ENCODE peak calls at places on chromosomes 16 and 17, in nine cellular contexts. K, X, O, D, W, Z, N, E and B are unnamed samples.

GRCh38 chr16:30649725-30650368 is 913 bp upstream of the PRR14 start:
- DNase-seq in K (no peak), X (no peak), O (no peak), D (peak; percentile 46), W (no peak), Z (peak; percentile 27), N (no peak), E (no peak), B (no peak)

GRCh38 chr16:52742608-52743007 is 195.7 kb upstream of the TOX3 start:
- DNase-seq in K (no peak), X (no peak), O (no peak), D (no peak), W (no peak), Z (no peak), N (no peak), E (no peak), B (no peak)

GRCh38 chr16:21130811-21131210 is 19.8 kb downstream of the DNAH3 start:
- DNase-seq in K (no peak), X (no peak), O (no peak), D (no peak), W (no peak), Z (no peak), N (no peak), E (no peak), B (no peak)

GRCh38 chr16:59181821-59182420 is 447.8 kb upstream of the GOT2 start:
- DNase-seq in K (no peak), X (no peak), O (no peak), D (no peak), W (no peak), Z (no peak), N (no peak), E (no peak), B (no peak)

GRCh38 chr17:69884361-69884760 is 190.7 kb upstream of the KCNJ16 start:
- DNase-seq in K (no peak), X (no peak), O (no peak), D (no peak), W (no peak), Z (no peak), N (no peak), E (no peak), B (no peak)

GRCh38 chr16:47026947-47027346 is 53.5 kb upstream of the DNAJA2 start:
- DNase-seq in K (no peak), X (no peak), O (no peak), D (no peak), W (no peak), Z (no peak), N (no peak), E (no peak), B (no peak)

GRCh38 chr16:64791756-64792155 is 330.1 kb downstream of the CDH11 start:
- DNase-seq in K (peak; percentile 20), X (no peak), O (no peak), D (no peak), W (no peak), Z (no peak), N (no peak), E (no peak), B (no peak)

GRCh38 chr16:7511549-7512260 is 179.1 kb downstream of the RBFOX1 start:
- DNase-seq in K (no peak), X (no peak), O (no peak), D (no peak), W (no peak), Z (no peak), N (no peak), E (no peak), B (no peak)

GRCh38 chr16:50611995-50612848 is 64.0 kb downstream of the NKD1 start:
- DNase-seq in K (no peak), X (no peak), O (no peak), D (no peak), W (no peak), Z (no peak), N (no peak), E (no peak), B (no peak)

GRCh38 chr16:50612849-50613198 is 64.6 kb downstream of the NKD1 start:
- DNase-seq in K (no peak), X (no peak), O (no peak), D (no peak), W (no peak), Z (no peak), N (no peak), E (no peak), B (no peak)

GRCh38 chr16:50611332-50611934 is 63.2 kb downstream of the NKD1 start:
- DNase-seq in K (peak; percentile 6), X (no peak), O (no peak), D (no peak), W (peak; percentile 34), Z (no peak), N (no peak), E (no peak), B (no peak)

GRCh38 chr16:50609049-50609832 is 61.0 kb downstream of the NKD1 start:
- DNase-seq in K (no peak), X (no peak), O (no peak), D (peak; percentile 29), W (no peak), Z (no peak), N (no peak), E (no peak), B (no peak)

DNA sequence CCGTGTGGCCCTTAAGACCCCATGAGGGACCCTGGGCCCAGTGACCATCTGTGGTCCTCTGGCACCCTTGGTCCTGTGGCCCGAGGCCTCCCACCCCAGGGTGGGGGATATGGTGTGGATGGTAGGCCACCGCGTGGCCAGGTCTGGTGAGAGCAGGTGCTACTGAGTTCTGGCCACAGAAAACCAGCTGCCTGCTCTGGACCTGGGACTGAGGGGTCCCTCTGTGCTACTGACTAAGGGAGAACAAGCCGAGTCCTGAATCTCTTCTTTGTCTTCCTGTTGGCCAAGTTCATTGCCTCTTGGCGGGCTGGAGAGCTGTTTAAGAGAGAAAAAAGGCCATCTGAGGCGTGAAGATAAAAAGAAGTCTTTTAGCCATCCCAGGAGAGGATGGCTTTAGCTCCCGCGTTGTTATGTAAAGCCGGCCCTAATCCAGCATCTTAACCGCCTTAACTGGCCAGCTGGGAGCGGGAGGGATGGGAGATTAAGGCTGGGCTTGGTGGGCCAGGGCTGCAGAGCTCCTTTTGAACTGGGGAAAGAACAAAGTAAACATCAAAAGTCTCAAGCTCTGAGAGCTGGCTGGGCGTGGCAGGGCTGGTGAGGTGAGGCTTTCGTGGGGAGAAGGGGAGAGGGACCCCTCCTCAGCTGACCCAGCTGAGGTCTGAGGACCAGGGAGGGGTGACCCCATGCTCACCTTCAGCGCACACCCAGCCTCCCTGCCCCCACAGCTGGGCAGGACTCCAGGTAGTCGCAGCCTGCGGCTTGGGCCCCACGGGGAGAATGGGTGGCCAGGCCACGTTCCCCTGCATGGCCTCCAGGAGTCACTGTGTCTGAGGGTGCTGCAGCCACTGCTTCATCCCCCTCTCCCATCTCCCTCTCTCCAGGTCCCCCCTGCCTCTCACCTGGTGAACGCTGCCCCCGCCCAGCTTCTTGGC is 62.4 kb downstream of the NKD1 start:
- DNase-seq in K (no peak), X (no peak), O (no peak), D (no peak), W (no peak), Z (no peak), N (no peak), E (no peak), B (no peak)
- H3K4me1 ChIP-seq in K (no peaks in the 10 kb centered on the region), X (peaks cover 28% of the 10 kb centered on the region), O (peaks cover 22% of the 10 kb centered on the region), D (peaks cover 17% of the 10 kb centered on the region), W (peaks cover 26% of the 10 kb centered on the region), Z (no peaks in the 10 kb centered on the region), N (no peaks in the 10 kb centered on the region), E (peaks cover 31% of the 10 kb centered on the region), B (no peaks in the 10 kb centered on the region)

DNA sequence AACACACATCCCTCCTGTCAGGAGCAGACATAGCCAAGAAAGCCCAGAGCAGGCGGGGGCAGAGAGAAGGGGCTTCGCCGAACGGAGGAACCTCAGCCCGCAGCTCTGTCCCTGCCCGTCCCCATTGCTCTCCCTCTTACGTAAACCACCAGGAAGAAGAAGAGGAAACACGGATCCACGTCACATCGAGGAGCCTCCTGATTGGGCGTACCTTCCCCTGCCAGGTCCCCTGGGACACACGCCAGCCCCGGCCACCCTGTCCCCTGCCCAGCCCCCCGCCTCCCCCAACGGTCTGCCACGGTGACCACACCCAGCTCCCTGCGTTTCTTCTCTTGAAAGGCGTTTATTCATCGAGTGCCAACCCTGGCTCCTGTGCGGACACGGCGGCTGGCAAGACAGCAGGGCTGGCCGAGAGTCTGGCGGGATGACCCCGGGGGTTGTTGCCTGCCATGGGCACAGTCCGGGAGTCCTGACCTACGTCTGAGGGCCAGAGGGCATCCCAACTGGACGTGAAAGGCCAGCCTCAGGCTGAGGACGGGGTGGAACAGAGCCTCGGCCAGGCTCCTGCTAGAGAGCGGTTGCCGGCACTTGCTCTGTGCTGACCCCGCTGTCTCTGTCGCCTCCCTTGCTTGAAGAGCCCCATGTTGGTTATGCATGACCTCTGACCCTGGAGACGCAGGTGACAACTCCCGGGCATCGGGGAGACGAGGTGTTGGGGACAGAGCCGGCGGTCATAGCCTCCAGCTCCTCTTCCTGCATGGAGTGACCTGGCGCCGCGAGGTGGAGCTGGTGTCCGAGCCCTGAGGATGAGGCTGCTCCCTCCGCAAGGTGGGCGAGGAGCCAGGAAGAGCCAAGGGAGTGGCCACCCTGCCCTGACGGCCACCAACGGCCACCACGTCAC is 40.6 kb upstream of the ACSF3 start:
- DNase-seq in K (peak; percentile 2), X (peak; percentile 88), O (peak; percentile 92), D (no peak), W (peak; percentile 57), Z (no peak), N (no peak), E (no peak), B (no peak)
- H3K27me3 ChIP-seq in K (peaks cover 30% of the 10 kb centered on the region), X (peaks cover 4% of the 10 kb centered on the region), O (peaks cover 34% of the 10 kb centered on the region), D (no peaks in the 10 kb centered on the region), W (no peaks in the 10 kb centered on the region), Z (peaks cover 77% of the 10 kb centered on the region), N (no peaks in the 10 kb centered on the region), E (no peaks in the 10 kb centered on the region), B (no peaks in the 10 kb centered on the region)

DNA sequence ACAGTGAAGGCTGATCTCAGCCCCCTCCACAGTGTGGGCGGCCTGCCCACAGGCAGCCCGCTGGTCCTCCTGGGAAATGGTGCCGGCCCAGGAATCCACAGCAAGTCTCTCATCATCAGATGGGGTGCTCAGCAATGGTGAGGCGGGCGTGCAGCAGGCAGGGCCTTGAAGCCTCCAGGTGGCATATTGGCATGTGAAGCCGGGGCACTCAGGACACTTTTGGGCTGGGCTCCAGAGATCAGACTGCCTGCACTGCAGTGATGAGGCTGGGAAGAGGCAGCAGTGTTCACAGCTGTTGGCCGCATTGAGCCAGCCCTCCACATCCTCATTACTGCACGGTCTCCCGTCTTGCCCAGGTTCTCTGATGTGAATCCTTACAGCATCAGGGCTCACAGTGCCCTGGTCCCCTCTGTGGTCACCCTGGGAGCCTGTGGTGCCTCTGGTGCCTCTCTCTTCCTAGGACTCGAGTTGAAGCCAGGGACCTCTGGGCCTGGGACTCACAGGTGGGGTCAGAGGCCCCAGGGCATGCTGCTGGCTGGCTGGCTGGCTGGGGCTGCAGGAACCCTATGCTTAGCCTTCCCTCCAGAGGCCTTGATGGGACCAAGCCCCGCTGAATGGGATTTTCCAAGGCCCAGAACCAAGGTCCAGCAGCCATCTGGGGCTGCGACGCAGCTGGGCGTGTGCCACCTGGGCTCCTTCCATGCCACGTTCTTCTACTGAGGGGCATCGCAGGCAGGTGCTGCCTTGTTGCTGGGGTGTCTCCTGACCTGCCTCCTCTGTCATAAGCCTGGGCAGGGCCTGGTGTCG is 48.6 kb downstream of the TNFRSF13B start:
- DNase-seq in K (no peak), X (peak; percentile 25), O (peak; percentile 2), D (no peak), W (peak; percentile 20), Z (peak; percentile 6), N (peak; percentile 92), E (no peak), B (no peak)
- TF ChIP-seq POLR2A in K (no peak), X (no peak), O (no peak), D (no peak), W (no peak), Z (no peak), N (no peak), E (no peak), B (no peak)

DNA sequence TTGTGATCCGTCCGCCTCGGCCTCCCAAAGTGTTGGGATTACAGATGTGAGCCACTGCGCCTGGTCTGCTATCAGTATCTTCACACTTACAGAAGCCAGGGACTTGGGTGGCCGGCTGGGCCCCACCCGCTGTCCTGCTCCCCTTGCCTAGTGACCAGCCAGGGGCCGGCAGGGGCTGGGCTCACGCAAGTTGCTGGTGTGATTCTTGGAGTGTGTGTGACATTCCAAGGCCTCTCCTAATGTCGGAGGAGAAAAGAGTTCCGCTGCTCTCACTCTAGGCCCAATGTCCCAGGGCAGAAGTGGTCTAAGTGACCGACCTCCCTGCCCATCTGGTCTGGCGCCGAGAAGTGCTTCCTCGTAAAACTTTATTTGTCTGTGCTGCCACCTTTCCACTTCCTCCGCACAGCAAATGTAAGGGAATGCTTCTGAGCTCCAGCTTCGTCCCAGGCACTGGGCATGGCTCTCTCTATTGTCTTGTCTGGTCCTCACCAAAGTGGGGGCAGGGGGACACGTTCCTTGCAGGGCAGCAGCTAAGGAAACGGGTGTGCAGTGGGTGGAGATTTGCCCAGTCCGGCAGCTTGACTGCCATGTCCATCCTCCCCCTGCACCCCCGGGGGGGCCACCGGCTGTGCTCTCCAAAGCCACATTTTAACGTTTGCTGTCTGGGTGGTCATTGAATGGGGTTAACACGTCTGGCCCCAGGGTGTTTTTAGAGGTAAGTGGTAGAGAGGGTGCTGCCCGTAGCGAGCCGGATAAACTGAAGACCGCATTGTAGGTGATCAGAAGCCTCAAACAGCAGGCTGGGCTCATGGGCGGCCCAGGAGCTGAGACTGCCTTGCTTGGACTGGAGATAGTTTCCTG is 7.8 kb upstream of the GSE1 start:
- DNase-seq in K (no peak), X (no peak), O (no peak), D (no peak), W (peak; percentile 30), Z (no peak), N (no peak), E (no peak), B (no peak)
- H3K4me1 ChIP-seq in K (peaks cover 8% of the 10 kb centered on the region), X (peaks cover 44% of the 10 kb centered on the region), O (peaks cover 62% of the 10 kb centered on the region), D (peaks cover 55% of the 10 kb centered on the region), W (peaks cover 49% of the 10 kb centered on the region), Z (no peaks in the 10 kb centered on the region), N (peaks cover 86% of the 10 kb centered on the region), E (peaks cover 23% of the 10 kb centered on the region), B (peaks cover 5% of the 10 kb centered on the region)